ENCODE peak calls at places on chromosomes 1 and 21, in six cellular contexts. S is CD4-positive, alpha-beta T cell; B is esophagus muscularis mucosa; E is uterus; C is fibroblast of lung; V is RWPE1. U is an unnamed sample.

GRCh38 chr1:159943908-159944622 is 1.3 kb downstream of the IGSF9 start:
- DNase-seq in S (no peak), B (no peak), E (no peak), C (no peak), V (peak), U (no peak)

GRCh38 chr1:226108935-226109828 is 46.7 kb downstream of the H3-3A start:
- DNase-seq in S (no peak), B (no peak), E (peak), C (peak), V (no peak), U (no peak)

GRCh38 chr1:23515905-23516304 is 15.1 kb downstream of the E2F2 start:
- DNase-seq in S (no peak), B (no peak), E (no peak), C (no peak), V (no peak), U (no peak)

GRCh38 chr1:53220962-53221286 is 490 bp upstream of the CZIB start:
- DNase-seq in S (no peak), B (no peak), E (no peak), C (no peak), V (no peak), U (no peak)

GRCh38 chr1:50705699-50706098 is 254.4 kb downstream of the FAF1 start:
- DNase-seq in S (no peak), B (no peak), E (no peak), C (no peak), V (peak), U (no peak)

GRCh38 chr1:43441894-43442632 is 11.7 kb downstream of the HYI start:
- DNase-seq in S (no peak), B (no peak), E (peak), C (no peak), V (no peak), U (no peak)

GRCh38 chr1:3746389-3746783 is 5.9 kb upstream of the CCDC27 start:
- DNase-seq in S (no peak), B (no peak), E (no peak), C (peak), V (no peak), U (no peak)

GRCh38 chr1:193338194-193338593 is 151.8 kb upstream of the B3GALT2 start:
- DNase-seq in S (no peak), B (no peak), E (no peak), C (peak), V (peak), U (no peak)

GRCh38 chr1:240803151-240803550 is 191.2 kb upstream of the GREM2 start:
- DNase-seq in S (no peak), B (no peak), E (no peak), C (peak), V (peak), U (no peak)

GRCh38 chr1:241677171-241677570 is 25.1 kb downstream of the WDR64 start:
- DNase-seq in S (no peak), B (no peak), E (no peak), C (no peak), V (no peak), U (no peak)

GRCh38 chr1:203185585-203185984 is 919 bp downstream of the CHI3L1 start:
- DNase-seq in S (no peak), B (no peak), E (no peak), C (no peak), V (no peak), U (no peak)

GRCh38 chr1:6757719-6758435 is 27.4 kb upstream of the CAMTA1 start:
- DNase-seq in S (no peak), B (no peak), E (no peak), C (no peak), V (no peak), U (no peak)

GRCh38 chr21:40947713-40948112 is 100.8 kb upstream of the DSCAM start:
- DNase-seq in S (no peak), B (peak), E (no peak), C (no peak), V (no peak), U (no peak)

GRCh38 chr1:165353731-165354671 is 2.5 kb downstream of the LMX1A start:
- DNase-seq in S (no peak), B (peak), E (no peak), C (no peak), V (no peak), U (no peak)

GRCh38 chr1:229557913-229558414 is 543 bp downstream of the ABCB10 start:
- DNase-seq in S (no peak), B (no peak), E (no peak), C (peak), V (peak), U (peak)

GRCh38 chr1:47841356-47841755 is 155.8 kb downstream of the TRABD2B start:
- DNase-seq in S (no peak), B (no peak), E (no peak), C (no peak), V (no peak), U (no peak)

GRCh38 chr1:98556521-98557158 is 104.9 kb upstream of the SNX7 start:
- DNase-seq in S (no peak), B (no peak), E (no peak), C (peak), V (peak), U (no peak)

GRCh38 chr1:98555814-98556213 is 105.7 kb upstream of the SNX7 start:
- DNase-seq in S (no peak), B (no peak), E (no peak), C (no peak), V (no peak), U (no peak)

DNA sequence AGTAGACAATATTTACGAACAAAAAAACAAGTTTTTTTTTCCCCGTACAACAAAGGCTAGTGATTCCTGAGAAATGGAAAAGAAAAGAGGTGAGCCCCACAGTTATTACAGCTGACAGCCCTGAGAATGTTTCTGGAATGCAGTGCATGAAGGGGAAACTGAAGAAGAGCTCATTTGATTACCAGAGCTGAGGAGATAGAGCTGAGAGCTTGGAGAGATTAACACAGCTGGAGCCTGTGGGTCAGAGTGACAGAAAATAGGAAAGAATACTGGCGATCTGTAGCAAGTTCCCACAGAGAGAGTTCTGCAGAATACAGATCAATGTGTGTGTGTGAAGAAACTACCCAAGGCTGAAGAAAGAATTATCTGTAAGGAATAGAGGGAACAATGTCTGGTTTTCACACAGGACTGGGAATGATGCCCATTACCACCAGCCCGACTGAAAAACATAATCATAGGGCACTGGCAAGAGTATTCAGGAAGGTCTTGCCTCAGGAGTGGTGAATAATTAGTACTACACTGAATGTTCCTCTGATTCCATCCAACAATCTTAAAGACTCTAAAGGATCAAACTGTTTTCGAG is 103.6 kb upstream of the SNX7 start:
- DNase-seq in S (no peak), B (no peak), E (no peak), C (peak), V (no peak), U (no peak)
- H3K27ac ChIP-seq in S (no peak), B (no peak), E (no peak), C (no peak), V (no peak), U (peak)

GRCh38 chr1:156045070-156045469 is 8.5 kb downstream of the UBQLN4 start:
- DNase-seq in S (no peak), B (no peak), E (no peak), C (no peak), V (no peak), U (no peak)
- TF ChIP-seq CTCF in S (no peak), B (no peak), E (no peak), C (no peak), V (no peak), U (no peak)

GRCh38 chr1:10057744-10058294 is 25.1 kb downstream of the UBE4B start:
- DNase-seq in S (no peak), B (no peak), E (no peak), C (peak), V (no peak), U (no peak)

GRCh38 chr1:10057305-10057704 is 24.5 kb downstream of the UBE4B start:
- DNase-seq in S (no peak), B (no peak), E (peak), C (peak), V (no peak), U (peak)

GRCh38 chr1:10059329-10059691 is 26.6 kb downstream of the UBE4B start:
- DNase-seq in S (no peak), B (no peak), E (no peak), C (no peak), V (no peak), U (no peak)

GRCh38 chr1:10054465-10054864 is 21.7 kb downstream of the UBE4B start:
- DNase-seq in S (no peak), B (no peak), E (no peak), C (no peak), V (no peak), U (no peak)

GRCh38 chr1:10056599-10056987 is 23.8 kb downstream of the UBE4B start:
- DNase-seq in S (no peak), B (no peak), E (no peak), C (no peak), V (no peak), U (no peak)
- H3K27ac ChIP-seq in S (no peak), B (no peak), E (peak), C (peak), V (peak), U (peak)

GRCh38 chr1:5751171-5751556 is 241.1 kb downstream of the NPHP4 start:
- DNase-seq in S (no peak), B (no peak), E (no peak), C (no peak), V (no peak), U (no peak)

GRCh38 chr1:5752715-5753330 is 239.4 kb downstream of the NPHP4 start:
- DNase-seq in S (no peak), B (no peak), E (no peak), C (no peak), V (no peak), U (no peak)

GRCh38 chr1:5750186-5751170 is 241.7 kb downstream of the NPHP4 start:
- DNase-seq in S (no peak), B (no peak), E (no peak), C (no peak), V (no peak), U (no peak)

GRCh38 chr1:5753431-5754078 is 238.7 kb downstream of the NPHP4 start:
- DNase-seq in S (no peak), B (no peak), E (no peak), C (no peak), V (no peak), U (no peak)

DNA sequence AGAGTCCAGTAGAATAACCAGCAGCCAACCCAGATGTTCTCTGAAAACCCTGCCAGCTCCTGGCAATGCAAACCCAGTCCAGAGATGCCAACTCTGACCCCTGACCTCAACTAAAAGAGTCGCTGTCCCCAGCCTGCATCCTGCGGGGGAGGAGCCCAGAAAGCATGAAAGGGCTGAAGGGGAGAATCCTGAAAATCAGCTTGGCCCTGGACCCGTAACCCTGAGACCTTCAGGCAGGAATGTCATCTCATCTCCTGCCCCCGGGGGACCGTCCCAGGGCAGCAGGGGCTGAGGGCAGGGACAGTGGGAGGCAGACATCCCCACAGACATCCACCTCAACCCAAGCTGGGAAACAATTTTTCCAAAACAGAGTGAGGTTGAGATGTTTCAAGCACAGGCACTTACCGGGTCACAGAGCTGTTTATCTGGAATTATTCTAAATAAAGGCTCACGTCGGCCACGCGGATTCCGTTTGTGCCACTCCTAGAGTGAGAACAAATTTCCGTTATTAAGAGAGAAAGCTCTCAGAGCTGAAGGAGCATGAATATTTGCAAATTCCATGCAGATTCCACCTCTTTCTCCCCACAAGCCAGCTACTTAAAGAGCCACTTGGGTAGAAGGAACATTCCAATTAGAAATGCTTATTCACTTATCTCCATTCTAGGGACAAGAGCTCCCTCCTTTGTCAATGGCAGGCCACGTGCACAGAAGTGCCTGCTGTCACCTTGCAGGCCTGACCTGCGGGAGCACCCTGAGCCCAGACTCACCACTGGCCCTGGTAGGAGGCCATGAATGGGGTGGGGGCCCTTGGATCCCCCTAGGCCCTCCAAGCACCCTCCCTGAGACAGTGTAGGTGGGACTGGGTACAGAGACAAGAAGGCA is 240.2 kb downstream of the NPHP4 start:
- DNase-seq in S (no peak), B (no peak), E (no peak), C (no peak), V (no peak), U (peak)
- TF ChIP-seq CTCF in S (no peak), B (no peak), E (no peak), C (no peak), V (peak), U (no peak)

GRCh38 chr1:114076308-114076707 is 77.4 kb downstream of the SYT6 start:
- DNase-seq in S (no peak), B (no peak), E (no peak), C (no peak), V (no peak), U (no peak)

GRCh38 chr1:114077188-114077587 is 76.5 kb downstream of the SYT6 start:
- DNase-seq in S (no peak), B (no peak), E (no peak), C (no peak), V (no peak), U (no peak)

GRCh38 chr1:114072246-114072645 is 81.4 kb downstream of the SYT6 start:
- DNase-seq in S (no peak), B (no peak), E (no peak), C (no peak), V (no peak), U (no peak)

GRCh38 chr1:114075546-114076249 is 78.0 kb downstream of the SYT6 start:
- DNase-seq in S (no peak), B (no peak), E (no peak), C (no peak), V (no peak), U (no peak)

GRCh38 chr1:114075082-114075481 is 78.6 kb downstream of the SYT6 start:
- DNase-seq in S (no peak), B (no peak), E (no peak), C (no peak), V (no peak), U (no peak)
- H3K27ac ChIP-seq in S (no peak), B (no peak), E (no peak), C (no peak), V (no peak), U (no peak)

GRCh38 chr1:183611021-183611420 is 20.8 kb upstream of the NCF2 start:
- DNase-seq in S (no peak), B (no peak), E (no peak), C (no peak), V (no peak), U (no peak)
- TF ChIP-seq CTCF in S (no peak), B (no peak), E (no peak), C (no peak), V (no peak), U (no peak)

DNA sequence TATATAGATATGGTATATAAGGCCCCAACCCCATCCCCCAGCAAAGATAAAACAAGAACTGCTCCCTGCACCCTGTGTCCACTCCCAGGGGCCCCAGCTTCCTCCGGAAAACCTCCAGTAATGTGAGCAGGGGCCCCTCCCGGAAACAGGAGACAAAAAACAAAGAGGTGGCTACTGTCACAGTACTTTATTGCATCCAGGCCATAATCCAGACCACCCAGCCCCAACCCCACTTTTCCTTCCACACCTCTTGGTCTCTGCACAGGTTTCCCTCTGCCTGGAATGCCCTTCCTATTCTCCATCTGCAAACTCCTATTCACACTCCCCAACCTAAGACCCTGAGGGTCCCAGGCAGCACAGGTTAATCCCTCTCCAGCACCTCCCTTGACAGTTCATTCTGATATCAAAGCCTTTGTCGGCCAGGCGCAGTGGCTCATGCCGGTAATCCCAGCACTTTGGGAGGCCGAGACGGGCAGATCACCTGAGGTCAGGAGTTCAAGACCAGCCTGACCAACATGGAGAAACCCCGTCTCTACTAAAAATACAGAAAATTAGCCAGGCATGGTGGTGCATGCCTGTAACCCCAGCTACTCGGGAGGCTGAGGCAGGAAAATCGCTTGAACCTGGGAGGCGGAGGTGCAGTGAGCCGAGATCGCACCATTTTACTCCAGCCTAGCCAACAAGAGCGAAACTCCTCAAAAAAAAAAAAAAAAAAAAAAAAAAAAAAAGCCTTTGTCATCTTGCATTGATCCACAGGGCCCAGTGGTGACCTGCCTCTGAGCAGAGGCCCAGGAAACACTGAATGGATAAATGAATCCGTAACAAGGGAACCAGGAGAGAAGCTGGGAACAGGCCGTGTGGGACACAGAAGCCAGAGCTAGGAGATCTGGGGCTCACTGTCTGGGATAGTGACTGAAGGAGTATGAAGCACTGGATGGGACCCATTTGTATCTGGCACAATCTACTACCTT is 2.3 kb upstream of the AUNIP start:
- DNase-seq in S (no peak), B (no peak), E (no peak), C (no peak), V (no peak), U (no peak)
- H3K27ac ChIP-seq in S (no peak), B (no peak), E (no peak), C (no peak), V (peak), U (no peak)

GRCh38 chr1:212814548-212814947 is 22.9 kb downstream of the TATDN3 start:
- DNase-seq in S (no peak), B (no peak), E (no peak), C (no peak), V (no peak), U (no peak)

GRCh38 chr1:212820969-212821368 is 26.5 kb downstream of the SPATA45 start:
- DNase-seq in S (no peak), B (no peak), E (no peak), C (no peak), V (no peak), U (no peak)

GRCh38 chr1:212819704-212820103 is 27.7 kb downstream of the SPATA45 start:
- DNase-seq in S (no peak), B (no peak), E (no peak), C (no peak), V (no peak), U (no peak)

GRCh38 chr1:212816567-212817278 is 25.0 kb downstream of the TATDN3 start:
- DNase-seq in S (no peak), B (no peak), E (no peak), C (no peak), V (no peak), U (no peak)

DNA sequence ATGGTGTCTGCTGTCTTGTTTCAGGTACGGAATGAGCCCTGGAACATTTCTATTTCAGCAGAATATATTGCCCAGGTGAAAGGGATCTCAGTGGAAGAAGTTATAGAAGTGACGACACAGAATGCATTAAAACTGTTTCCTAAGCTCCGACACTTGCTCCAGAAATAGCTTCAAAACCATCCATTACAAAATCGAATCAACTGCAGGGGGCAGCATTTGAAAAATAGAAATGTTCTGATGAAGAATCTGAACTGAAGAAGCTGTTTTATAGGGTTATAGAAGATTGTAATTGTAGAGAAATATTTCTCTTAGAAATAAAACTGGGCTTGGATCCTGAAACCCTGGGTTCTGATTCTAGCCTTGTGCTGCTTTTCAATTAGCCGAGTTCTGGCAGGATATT is 23.3 kb downstream of the TATDN3 start:
- DNase-seq in S (no peak), B (no peak), E (no peak), C (no peak), V (no peak), U (no peak)
- TF ChIP-seq CTCF in S (peak), B (peak), E (peak), C (peak), V (no peak), U (peak)